ENCODE peak calls at places on chromosomes 5 and 9, in ten cellular contexts. One of them, this sample, is unnamed.

GRCh38 chr9:128685636-128686489 is 3.2 kb upstream of the SET start:
- DNase-seq in OCI-LY7: peak; percentile 53
- DNase-seq in stimulated activated CD8-positive, alpha-beta memory T cell treated with anti-CD3 and anti-CD28 coated beads, Interleukin-4, amount 100 ng/mL, for 1 hour: no peak
- DNase-seq in CD4-positive, alpha-beta T cell: no peak
- DNase-seq in sigmoid colon: no peak
- DNase-seq in NCI-H2029 treated with DMSO at 0.1 percent for 48 hours: no peak
- DNase-seq in activated naive CD4-positive, alpha-beta T cell treated with anti-CD3 and anti-CD28 coated beads, Interleukin-2, amount 50 U/mL, for 72 hours: no peak
- DNase-seq in EL: no peak
- DNase-seq in left ventricle myocardium inferior: no peak
- DNase-seq in neuronal stem cell: no peak
- DNase-seq in this sample: no peak

GRCh38 chr5:67537439-67538342 is 341.1 kb upstream of the CD180 start:
- DNase-seq in OCI-LY7: no peak
- DNase-seq in stimulated activated CD8-positive, alpha-beta memory T cell treated with anti-CD3 and anti-CD28 coated beads, Interleukin-4, amount 100 ng/mL, for 1 hour: no peak
- DNase-seq in CD4-positive, alpha-beta T cell: no peak
- DNase-seq in sigmoid colon: no peak
- DNase-seq in NCI-H2029 treated with DMSO at 0.1 percent for 48 hours: no peak
- DNase-seq in activated naive CD4-positive, alpha-beta T cell treated with anti-CD3 and anti-CD28 coated beads, Interleukin-2, amount 50 U/mL, for 72 hours: no peak
- DNase-seq in EL: peak; percentile 18
- DNase-seq in left ventricle myocardium inferior: no peak
- DNase-seq in neuronal stem cell: no peak
- DNase-seq in this sample: no peak

GRCh38 chr9:121206516-121207370 is 5.1 kb upstream of the RAB14 start:
- DNase-seq in OCI-LY7: peak; percentile 44
- DNase-seq in stimulated activated CD8-positive, alpha-beta memory T cell treated with anti-CD3 and anti-CD28 coated beads, Interleukin-4, amount 100 ng/mL, for 1 hour: no peak
- DNase-seq in CD4-positive, alpha-beta T cell: no peak
- DNase-seq in sigmoid colon: no peak
- DNase-seq in NCI-H2029 treated with DMSO at 0.1 percent for 48 hours: peak; percentile 4
- DNase-seq in activated naive CD4-positive, alpha-beta T cell treated with anti-CD3 and anti-CD28 coated beads, Interleukin-2, amount 50 U/mL, for 72 hours: no peak
- DNase-seq in EL: no peak
- DNase-seq in left ventricle myocardium inferior: no peak
- DNase-seq in neuronal stem cell: no peak
- DNase-seq in this sample: no peak

GRCh38 chr5:53111139-53111538 is 1.6 kb upstream of the MOCS2 start:
- DNase-seq in OCI-LY7: no peak
- DNase-seq in stimulated activated CD8-positive, alpha-beta memory T cell treated with anti-CD3 and anti-CD28 coated beads, Interleukin-4, amount 100 ng/mL, for 1 hour: no peak
- DNase-seq in CD4-positive, alpha-beta T cell: no peak
- DNase-seq in sigmoid colon: no peak
- DNase-seq in NCI-H2029 treated with DMSO at 0.1 percent for 48 hours: no peak
- DNase-seq in activated naive CD4-positive, alpha-beta T cell treated with anti-CD3 and anti-CD28 coated beads, Interleukin-2, amount 50 U/mL, for 72 hours: no peak
- DNase-seq in EL: no peak
- DNase-seq in left ventricle myocardium inferior: no peak
- DNase-seq in neuronal stem cell: no peak
- DNase-seq in this sample: no peak

GRCh38 chr5:172872997-172873491 is 39.0 kb downstream of the ERGIC1 start:
- DNase-seq in OCI-LY7: no peak
- DNase-seq in stimulated activated CD8-positive, alpha-beta memory T cell treated with anti-CD3 and anti-CD28 coated beads, Interleukin-4, amount 100 ng/mL, for 1 hour: no peak
- DNase-seq in CD4-positive, alpha-beta T cell: no peak
- DNase-seq in sigmoid colon: peak; percentile 97
- DNase-seq in NCI-H2029 treated with DMSO at 0.1 percent for 48 hours: no peak
- DNase-seq in activated naive CD4-positive, alpha-beta T cell treated with anti-CD3 and anti-CD28 coated beads, Interleukin-2, amount 50 U/mL, for 72 hours: no peak
- DNase-seq in EL: peak; percentile 38
- DNase-seq in left ventricle myocardium inferior: peak; percentile 85
- DNase-seq in neuronal stem cell: no peak
- DNase-seq in this sample: no peak

GRCh38 chr5:132190161-132190817 is 37.4 kb downstream of the P4HA2 start:
- DNase-seq in OCI-LY7: peak; percentile 85
- DNase-seq in stimulated activated CD8-positive, alpha-beta memory T cell treated with anti-CD3 and anti-CD28 coated beads, Interleukin-4, amount 100 ng/mL, for 1 hour: no peak
- DNase-seq in CD4-positive, alpha-beta T cell: no peak
- DNase-seq in sigmoid colon: no peak
- DNase-seq in NCI-H2029 treated with DMSO at 0.1 percent for 48 hours: peak; percentile 75
- DNase-seq in activated naive CD4-positive, alpha-beta T cell treated with anti-CD3 and anti-CD28 coated beads, Interleukin-2, amount 50 U/mL, for 72 hours: no peak
- DNase-seq in EL: peak; percentile 74
- DNase-seq in left ventricle myocardium inferior: no peak
- DNase-seq in neuronal stem cell: peak; percentile 39
- DNase-seq in this sample: peak; percentile 84

GRCh38 chr9:134215709-134216448 is 51.5 kb upstream of the RNU6ATAC start:
- DNase-seq in OCI-LY7: peak; percentile 63
- DNase-seq in stimulated activated CD8-positive, alpha-beta memory T cell treated with anti-CD3 and anti-CD28 coated beads, Interleukin-4, amount 100 ng/mL, for 1 hour: no peak
- DNase-seq in CD4-positive, alpha-beta T cell: no peak
- DNase-seq in sigmoid colon: no peak
- DNase-seq in NCI-H2029 treated with DMSO at 0.1 percent for 48 hours: no peak
- DNase-seq in activated naive CD4-positive, alpha-beta T cell treated with anti-CD3 and anti-CD28 coated beads, Interleukin-2, amount 50 U/mL, for 72 hours: no peak
- DNase-seq in EL: peak; percentile 32
- DNase-seq in left ventricle myocardium inferior: peak; percentile 34
- DNase-seq in neuronal stem cell: no peak
- DNase-seq in this sample: peak; percentile 78

GRCh38 chr5:14323466-14323865 is 180.3 kb downstream of the TRIO start:
- DNase-seq in OCI-LY7: no peak
- DNase-seq in stimulated activated CD8-positive, alpha-beta memory T cell treated with anti-CD3 and anti-CD28 coated beads, Interleukin-4, amount 100 ng/mL, for 1 hour: no peak
- DNase-seq in CD4-positive, alpha-beta T cell: no peak
- DNase-seq in sigmoid colon: no peak
- DNase-seq in NCI-H2029 treated with DMSO at 0.1 percent for 48 hours: no peak
- DNase-seq in activated naive CD4-positive, alpha-beta T cell treated with anti-CD3 and anti-CD28 coated beads, Interleukin-2, amount 50 U/mL, for 72 hours: no peak
- DNase-seq in EL: no peak
- DNase-seq in left ventricle myocardium inferior: no peak
- DNase-seq in neuronal stem cell: no peak
- DNase-seq in this sample: no peak

GRCh38 chr5:59092758-59093157 is 509.9 kb downstream of the RAB3C start:
- DNase-seq in OCI-LY7: no peak
- DNase-seq in stimulated activated CD8-positive, alpha-beta memory T cell treated with anti-CD3 and anti-CD28 coated beads, Interleukin-4, amount 100 ng/mL, for 1 hour: no peak
- DNase-seq in CD4-positive, alpha-beta T cell: no peak
- DNase-seq in sigmoid colon: no peak
- DNase-seq in NCI-H2029 treated with DMSO at 0.1 percent for 48 hours: no peak
- DNase-seq in activated naive CD4-positive, alpha-beta T cell treated with anti-CD3 and anti-CD28 coated beads, Interleukin-2, amount 50 U/mL, for 72 hours: no peak
- DNase-seq in EL: no peak
- DNase-seq in left ventricle myocardium inferior: no peak
- DNase-seq in neuronal stem cell: no peak
- DNase-seq in this sample: no peak

GRCh38 chr9:91101598-91102168 is 260.0 kb downstream of the AUH start:
- DNase-seq in OCI-LY7: peak; percentile 82
- DNase-seq in stimulated activated CD8-positive, alpha-beta memory T cell treated with anti-CD3 and anti-CD28 coated beads, Interleukin-4, amount 100 ng/mL, for 1 hour: peak; percentile 33
- DNase-seq in CD4-positive, alpha-beta T cell: peak; percentile 66
- DNase-seq in sigmoid colon: no peak
- DNase-seq in NCI-H2029 treated with DMSO at 0.1 percent for 48 hours: no peak
- DNase-seq in activated naive CD4-positive, alpha-beta T cell treated with anti-CD3 and anti-CD28 coated beads, Interleukin-2, amount 50 U/mL, for 72 hours: peak; percentile 88
- DNase-seq in EL: no peak
- DNase-seq in left ventricle myocardium inferior: no peak
- DNase-seq in neuronal stem cell: no peak
- DNase-seq in this sample: no peak